ENCODE peak calls at places on chromosomes 11 and 22, in six cellular contexts. R is skeletal muscle cell; E is mesenteric fat pad; W is HCT116; A is activated CD8-positive, alpha-beta memory T cell treated with anti-CD3 and anti-CD28 coated beads, Interleukin-2, amount 10 ng/mL, durations not matched to agents 7 days and 5 days; K is lung microvascular endothelial cell. I is an unnamed sample.
A peak's percentile ranks its signal among the peaks of the same experiment; 100 is the strongest.

GRCh38 chr22:24232124-24232523 is 12.8 kb downstream of the GGT5 start:
- DNase-seq in K (no peak), W (no peak), E (no peak), A (no peak), R (no peak), I (no peak)

GRCh38 chr11:108669711-108670110 is 4.8 kb downstream of the DDX10 start:
- DNase-seq in R (no peak), E (no peak), W (no peak), A (no peak), K (no peak), I (no peak)

GRCh38 chr22:30267382-30268302 is 991 bp upstream of the OSM start:
- DNase-seq in A (peak; percentile 88), W (no peak), K (no peak), R (no peak), E (no peak), I (no peak)

GRCh38 chr22:27419473-27419872 is 382.1 kb downstream of the MN1 start:
- DNase-seq in K (peak; percentile 75), R (no peak), E (no peak), A (no peak), W (no peak), I (no peak)

GRCh38 chr22:49935561-49935960 is 17.1 kb downstream of the CRELD2 start:
- DNase-seq in W (no peak), R (no peak), K (peak; percentile 79), A (no peak), E (no peak), I (no peak)

GRCh38 chr22:22210375-22210774 is 34.2 kb upstream of the VPREB1 start:
- DNase-seq in A (peak; percentile 88), K (peak; percentile 77), R (peak; percentile 25), W (peak; percentile 22), E (no peak), I (no peak)

GRCh38 chr11:118606844-118607228 is 579 bp upstream of the PHLDB1 start:
- DNase-seq in E (peak; percentile 47), W (no peak), A (no peak), K (no peak), R (no peak), I (no peak)

GRCh38 chr11:73547706-73548105 is 50.2 kb downstream of the FAM168A start:
- DNase-seq in K (no peak), R (no peak), A (no peak), W (no peak), E (no peak), I (no peak)

GRCh38 chr11:134266841-134267251 is 9.3 kb upstream of the GLB1L3 start:
- DNase-seq in E (no peak), A (no peak), W (no peak), K (peak; percentile 31), R (peak; percentile 27), I (no peak)

GRCh38 chr11:10688401-10688800 is 5.2 kb downstream of the IRAG1 start:
- DNase-seq in A (no peak), E (no peak), W (peak; percentile 45), K (no peak), R (no peak), I (peak; percentile 62)

GRCh38 chr22:49546811-49547585 is 280.7 kb downstream of the BRD1 start:
- DNase-seq in A (no peak), E (peak; percentile 64), R (no peak), W (no peak), K (no peak), I (no peak)

GRCh38 chr11:65403607-65404121 is 17.2 kb downstream of the FRMD8 start:
- DNase-seq in R (no peak), A (no peak), K (peak; percentile 40), E (no peak), W (no peak), I (no peak)

GRCh38 chr11:65424200-65425104 is 1.9 kb downstream of the NEAT1 start:
- DNase-seq in E (peak; percentile 91), K (peak; percentile 45), W (no peak), R (no peak), A (peak; percentile 77), I (peak; percentile 75)

GRCh38 chr11:6300325-6300724 is 20.0 kb downstream of the CAVIN3 start:
- DNase-seq in K (no peak), W (no peak), E (no peak), A (no peak), R (no peak), I (no peak)

GRCh38 chr11:69007978-69008381 is 5.1 kb downstream of the MRGPRF start:
- DNase-seq in E (no peak), W (no peak), K (no peak), A (no peak), R (no peak), I (no peak)

GRCh38 chr11:17798253-17798652 is 63.7 kb downstream of the KCNC1 start:
- DNase-seq in W (no peak), R (no peak), K (no peak), A (no peak), E (peak; percentile 69), I (no peak)

GRCh38 chr11:95450547-95451123 is 219.6 kb upstream of the SESN3 start:
- DNase-seq in K (peak; percentile 42), R (peak; percentile 64), E (no peak), W (no peak), A (no peak), I (no peak)

GRCh38 chr11:111977141-111978027 is 40.2 kb downstream of the DIXDC1 start:
- DNase-seq in K (peak; percentile 48), A (no peak), R (no peak), W (no peak), E (peak; percentile 92), I (peak; percentile 91)

GRCh38 chr22:48923165-48923875 is 904.4 kb downstream of the BRD1 start:
- DNase-seq in W (no peak), E (no peak), R (no peak), A (peak; percentile 21), K (no peak), I (no peak)

GRCh38 chr22:22384668-22385244 is 123.8 kb downstream of the ZNF280B start:
- DNase-seq in E (no peak), R (no peak), W (no peak), K (no peak), A (no peak), I (no peak)

GRCh38 chr11:133331031-133331430 is 201.3 kb downstream of the OPCML start:
- DNase-seq in W (no peak), A (no peak), E (no peak), K (no peak), R (no peak), I (no peak)